ENCODE peak calls at places on chromosomes 6 and 20, in five cellular contexts. D, Y, F, I and A are unnamed samples.

GRCh38 chr6:25993038-25993684 is 30.6 kb downstream of the TRIM38 start:
- DNase-seq in D (no peak), Y (no peak), F (no peak), I (no peak), A (no peak)

GRCh38 chr20:1579488-1579887 is 22.0 kb upstream of the SIRPD start:
- DNase-seq in D (no peak), Y (no peak), F (no peak), I (no peak), A (no peak)

GRCh38 chr6:129889580-129889979 is 28.5 kb upstream of the TMEM244 start:
- DNase-seq in D (no peak), Y (no peak), F (peak), I (peak), A (no peak)

GRCh38 chr6:131015192-131015591 is 47.9 kb downstream of the EPB41L2 start:
- DNase-seq in D (no peak), Y (no peak), F (no peak), I (no peak), A (no peak)

GRCh38 chr20:46087161-46087560 is 2.6 kb downstream of the NCOA5 start:
- DNase-seq in D (no peak), Y (no peak), F (peak), I (no peak), A (no peak)

GRCh38 chr6:134517863-134518262 is 200.0 kb upstream of the SGK1 start:
- DNase-seq in D (no peak), Y (no peak), F (no peak), I (no peak), A (no peak)

GRCh38 chr20:20741067-20742045 is 28.9 kb upstream of the RALGAPA2 start:
- DNase-seq in D (no peak), Y (no peak), F (no peak), I (no peak), A (no peak)

GRCh38 chr6:127342296-127342945 is 988 bp downstream of the ECHDC1 start:
- DNase-seq in D (no peak), Y (no peak), F (peak), I (peak), A (no peak)

GRCh38 chr20:54293526-54293925 is 85.6 kb downstream of the PFDN4 start:
- DNase-seq in D (no peak), Y (no peak), F (no peak), I (no peak), A (no peak)

GRCh38 chr6:144362042-144363018 is 77.2 kb downstream of the UTRN start:
- DNase-seq in D (no peak), Y (no peak), F (no peak), I (no peak), A (no peak)